ENCODE peak calls at places on chromosomes 5 and 9, in four cellular contexts. H, Y, J and C are unnamed samples.

GRCh38 chr5:109826-110225 is 17.9 kb downstream of the PLEKHG4B start:
- DNase-seq in H (no peak), Y (no peak), J (no peak), C (no peak)

GRCh38 chr5:178535299-178536175 is 54.7 kb downstream of the COL23A1 start:
- DNase-seq in H (no peak), Y (no peak), J (no peak), C (no peak)

GRCh38 chr9:137305060-137305787 is 3.2 kb upstream of the NRARP start:
- DNase-seq in H (peak; percentile 66), Y (no peak), J (peak; percentile 83), C (peak; percentile 66)

GRCh38 chr5:1343315-1343751 is 1.6 kb downstream of the CLPTM1L start:
- DNase-seq in H (no peak), Y (no peak), J (no peak), C (no peak)

GRCh38 chr9:34211395-34211794 is 32.6 kb downstream of the UBAP1 start:
- DNase-seq in H (no peak), Y (no peak), J (no peak), C (no peak)

GRCh38 chr9:134496413-134497282 is 145.0 kb upstream of the COL5A1 start:
- DNase-seq in H (no peak), Y (peak; percentile 74), J (no peak), C (no peak)

GRCh38 chr9:130450344-130451003 is 5.7 kb downstream of the ASS1 start:
- DNase-seq in H (no peak), Y (no peak), J (peak; percentile 68), C (peak; percentile 59)

GRCh38 chr9:563200-563599 is 278.3 kb upstream of the DMRT1 start:
- DNase-seq in H (no peak), Y (no peak), J (no peak), C (no peak)

GRCh38 chr5:27172708-27173107 is 134.3 kb upstream of the CDH9 start:
- DNase-seq in H (no peak), Y (no peak), J (no peak), C (no peak)

GRCh38 chr5:68680376-68680775 is 413.4 kb upstream of the SLC30A5 start:
- DNase-seq in H (no peak), Y (no peak), J (no peak), C (peak; percentile 8)

GRCh38 chr5:2905741-2906140 is 154.3 kb upstream of the IRX2 start:
- DNase-seq in H (peak; percentile 20), Y (no peak), J (no peak), C (no peak)

GRCh38 chr9:994005-994404 is 17.6 kb downstream of the DMRT3 start:
- DNase-seq in H (no peak), Y (no peak), J (no peak), C (no peak)

GRCh38 chr9:101400120-101400519 is 1.5 kb downstream of the ZNF189 start:
- DNase-seq in H (no peak), Y (no peak), J (no peak), C (no peak)

GRCh38 chr9:27247756-27248155 is 49.2 kb downstream of the EQTN start:
- DNase-seq in H (peak; percentile 56), Y (peak; percentile 59), J (peak; percentile 67), C (peak; percentile 64)

GRCh38 chr5:10699281-10699874 is 61.7 kb downstream of the DAP start:
- DNase-seq in H (no peak), Y (peak; percentile 44), J (no peak), C (peak; percentile 70)

GRCh38 chr9:37026085-37026935 is 7.8 kb downstream of the PAX5 start:
- DNase-seq in H (peak; percentile 77), Y (no peak), J (peak; percentile 56), C (peak; percentile 43)

GRCh38 chr9:77194423-77194822 is 17.1 kb downstream of the VPS13A start:
- DNase-seq in H (no peak), Y (peak; percentile 37), J (no peak), C (no peak)

GRCh38 chr5:27130587-27130986 is 92.2 kb upstream of the CDH9 start:
- DNase-seq in H (no peak), Y (peak; percentile 0), J (no peak), C (no peak)

GRCh38 chr5:171342362-171343111 is 33.5 kb downstream of the TLX3 start:
- DNase-seq in H (peak; percentile 56), Y (peak; percentile 71), J (peak; percentile 62), C (peak; percentile 77)

GRCh38 chr9:93121316-93122241 is 12.5 kb downstream of the NINJ1 start:
- DNase-seq in H (no peak), Y (no peak), J (peak; percentile 25), C (no peak)

GRCh38 chr5:141785667-141786066 is 92.5 kb downstream of the PCDH1 start:
- DNase-seq in H (no peak), Y (no peak), J (no peak), C (no peak)

GRCh38 chr9:91305596-91305995 is 56.1 kb downstream of the AUH start:
- DNase-seq in H (no peak), Y (no peak), J (no peak), C (no peak)

GRCh38 chr5:131396015-131396414 is 132.2 kb downstream of the CDC42SE2 start:
- DNase-seq in H (no peak), Y (no peak), J (no peak), C (no peak)

GRCh38 chr5:126920291-126920690 is 110.1 kb downstream of the MARCHF3 start:
- DNase-seq in H (no peak), Y (peak; percentile 26), J (no peak), C (no peak)
- H4K5ac ChIP-seq in H (no peak overlapping the region), Y (peak overlapping the region; percentile 52), J (no peak overlapping the region), C (no peak overlapping the region)

DNA sequence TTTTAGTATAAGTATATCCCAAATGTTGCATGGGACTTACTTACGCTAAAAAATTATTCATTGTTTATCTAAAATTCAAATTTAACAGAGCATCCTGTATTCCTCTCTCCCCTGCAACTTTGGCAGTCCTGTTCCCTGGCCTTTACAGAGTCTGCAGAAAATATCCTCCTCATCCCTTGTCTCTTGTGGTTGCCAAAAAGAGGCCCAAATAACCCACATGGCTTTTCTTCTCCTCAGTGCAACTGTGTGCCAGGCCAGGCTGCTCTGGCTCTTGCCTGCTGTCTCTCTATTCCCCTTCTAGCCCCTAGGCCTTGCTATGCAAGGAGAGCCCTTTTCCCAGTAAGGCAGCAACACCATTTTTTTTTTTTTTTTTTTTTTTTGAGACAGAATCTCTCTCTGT is 23.0 kb downstream of the ARHGEF37 start:
- DNase-seq in H (no peak), Y (no peak), J (no peak), C (no peak)
- H3K27ac ChIP-seq in H (no peak overlapping the region), Y (no peak overlapping the region), J (no peak overlapping the region), C (no peak overlapping the region)

GRCh38 chr5:175860531-175861045 is 10.8 kb upstream of the CPLX2 start:
- DNase-seq in H (no peak), Y (no peak), J (no peak), C (no peak)
- H3K4me1 ChIP-seq in H (no peaks in the 10 kb centered on the region), Y (no peaks in the 10 kb centered on the region), J (no peaks in the 10 kb centered on the region), C (no peaks in the 10 kb centered on the region)

GRCh38 chr9:124307379-124308030 is 49.8 kb downstream of the NEK6 start:
- DNase-seq in H (no peak), Y (no peak), J (no peak), C (no peak)

GRCh38 chr9:124311283-124311682 is 53.5 kb downstream of the NEK6 start:
- DNase-seq in H (no peak), Y (no peak), J (peak; percentile 62), C (no peak)

GRCh38 chr9:124308606-124309310 is 51.0 kb downstream of the NEK6 start:
- DNase-seq in H (no peak), Y (no peak), J (no peak), C (peak; percentile 47)

GRCh38 chr9:124312290-124313265 is 54.8 kb downstream of the NEK6 start:
- DNase-seq in H (no peak), Y (no peak), J (no peak), C (no peak)

GRCh38 chr9:124309665-124310064 is 51.9 kb downstream of the NEK6 start:
- DNase-seq in H (no peak), Y (peak; percentile 99), J (peak; percentile 71), C (peak; percentile 96)
- H4K5ac ChIP-seq in H (no peak overlapping the region), Y (peak overlapping the region; percentile 77), J (no peak overlapping the region), C (no peak overlapping the region)

GRCh38 chr5:64767959-64768357 is 533 bp downstream of the SREK1IP1 start:
- DNase-seq in H (no peak), Y (peak; percentile 18), J (peak; percentile 26), C (no peak)

GRCh38 chr5:64763948-64764503 is 4.5 kb downstream of the SREK1IP1 start:
- DNase-seq in H (no peak), Y (no peak), J (no peak), C (peak; percentile 26)

GRCh38 chr5:64766105-64766504 is 2.4 kb downstream of the SREK1IP1 start:
- DNase-seq in H (no peak), Y (peak; percentile 40), J (no peak), C (peak; percentile 55)

GRCh38 chr5:64768358-64769312 is at the start of the genes CWC27 and SREK1IP1:
- DNase-seq in H (peak; percentile 85), Y (peak; percentile 93), J (peak; percentile 86), C (peak; percentile 96)

DNA sequence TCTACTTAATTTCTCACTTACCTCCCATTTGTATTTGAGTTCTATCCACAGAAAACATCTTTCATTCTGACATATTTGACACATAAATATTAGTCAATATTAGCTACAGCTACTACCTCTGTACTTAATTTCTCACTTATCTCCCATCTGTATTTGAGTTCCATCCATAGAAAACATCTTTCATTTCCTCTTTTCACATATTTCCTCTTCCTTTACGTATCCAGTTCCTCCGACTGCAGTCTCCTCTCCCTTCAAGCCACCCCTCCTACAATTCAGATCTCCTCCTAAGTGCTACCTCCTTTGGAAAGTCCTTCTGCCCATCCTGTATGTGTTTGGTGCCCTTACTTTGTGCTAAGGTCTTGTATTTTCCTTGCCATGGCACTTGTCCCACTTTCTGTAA is 1.6 kb downstream of the SREK1IP1 start:
- DNase-seq in H (no peak), Y (no peak), J (no peak), C (no peak)
- H3K27ac ChIP-seq in H (no peak overlapping the region), Y (no peak overlapping the region), J (no peak overlapping the region), C (no peak overlapping the region)

GRCh38 chr5:67032921-67033664 is 163.5 kb downstream of the CD180 start:
- DNase-seq in H (no peak), Y (peak; percentile 73), J (no peak), C (no peak)

GRCh38 chr5:67033893-67034605 is 162.6 kb downstream of the CD180 start:
- DNase-seq in H (no peak), Y (no peak), J (no peak), C (no peak)

GRCh38 chr5:67029481-67029880 is 167.1 kb downstream of the CD180 start:
- DNase-seq in H (no peak), Y (no peak), J (no peak), C (no peak)

GRCh38 chr5:67030289-67031069 is 166.1 kb downstream of the CD180 start:
- DNase-seq in H (no peak), Y (peak; percentile 27), J (no peak), C (no peak)

GRCh38 chr5:67031689-67032088 is 164.9 kb downstream of the CD180 start:
- DNase-seq in H (no peak), Y (no peak), J (no peak), C (no peak)
- H3K4me1 ChIP-seq in H (no peaks in the 10 kb centered on the region), Y (peaks cover 13% of the 10 kb centered on the region), J (peaks cover 4% of the 10 kb centered on the region), C (no peaks in the 10 kb centered on the region)

DNA sequence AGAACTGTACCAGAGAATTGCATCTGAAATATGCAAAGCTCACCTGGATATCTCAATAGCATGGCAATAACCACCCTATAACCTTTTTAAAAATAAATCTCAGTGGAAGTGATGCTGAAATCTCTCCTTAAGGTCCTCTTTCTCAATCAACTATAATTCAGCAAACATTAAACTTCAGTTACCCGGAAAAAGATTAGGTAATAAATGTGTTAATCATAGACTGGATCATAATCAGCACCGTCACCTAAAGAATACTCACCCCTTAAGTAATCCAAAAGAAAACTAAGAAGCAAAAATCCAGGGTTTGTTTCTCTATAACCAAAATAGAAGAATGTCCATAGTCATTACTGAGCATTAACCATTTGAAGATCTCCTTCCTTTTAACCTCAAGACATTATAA is 44.3 kb upstream of the DENND4C start:
- DNase-seq in H (no peak), Y (no peak), J (no peak), C (no peak)
- H4K5ac ChIP-seq in H (no peak overlapping the region), Y (no peak overlapping the region), J (no peak overlapping the region), C (no peak overlapping the region)

GRCh38 chr5:54470191-54470590 is 14.7 kb downstream of the HSPB3 start:
- DNase-seq in H (no peak), Y (peak; percentile 79), J (no peak), C (no peak)
- H3K27ac ChIP-seq in H (no peak overlapping the region), Y (peak overlapping the region; percentile 94), J (no peak overlapping the region), C (no peak overlapping the region)